ENCODE peak calls at places on chromosomes 4 and X, in four cellular contexts. S, Z, B and X are unnamed samples.
A peak's percentile ranks its signal among the peaks of the same experiment; 100 is the strongest.

GRCh38 chr4:152534541-152535231 is 1.2 kb downstream of the FBXW7 start:
- DNase-seq in S (no peak), B (peak; percentile 15), Z (peak; percentile 14), X (peak; percentile 86)

GRCh38 chrX:124098089-124098488 is 136.6 kb downstream of the STAG2 start:
- DNase-seq in Z (peak; percentile 56), B (peak; percentile 45), S (no peak), X (no peak)

GRCh38 chr4:79016878-79017277 is 77.6 kb upstream of the PAQR3 start:
- DNase-seq in S (no peak), Z (no peak), B (no peak), X (no peak)

GRCh38 chr4:185265942-185266341 is 56.5 kb downstream of the SNX25 start:
- DNase-seq in S (peak; percentile 51), Z (peak; percentile 59), B (peak; percentile 50), X (no peak)

GRCh38 chr4:139975830-139976272 is 178.1 kb downstream of the MAML3 start:
- DNase-seq in Z (peak; percentile 88), B (peak; percentile 70), S (no peak), X (no peak)

GRCh38 chr4:2942037-2942531 is 21.1 kb downstream of the NOP14 start:
- DNase-seq in B (no peak), Z (no peak), S (no peak), X (no peak)

GRCh38 chrX:50629774-50630173 is 159.1 kb upstream of the DGKK start:
- DNase-seq in B (no peak), S (no peak), Z (no peak), X (no peak)

GRCh38 chrX:107154787-107155620 is 36.4 kb upstream of the RBM41 start:
- DNase-seq in Z (peak; percentile 5), B (peak; percentile 5), S (no peak), X (no peak)

GRCh38 chr4:151745727-151746231 is 15.0 kb downstream of the GATB start:
- DNase-seq in Z (no peak), S (no peak), B (peak; percentile 43), X (no peak)

GRCh38 chrX:155071694-155072215 is 447 bp downstream of the BRCC3 start:
- DNase-seq in S (no peak), Z (no peak), B (no peak), X (peak; percentile 62)

GRCh38 chrX:78384486-78384885 is 57.1 kb upstream of the CYSLTR1 start:
- DNase-seq in S (no peak), B (no peak), Z (no peak), X (no peak)

GRCh38 chr4:48756689-48757220 is 23.3 kb downstream of the FRYL start:
- DNase-seq in S (no peak), Z (no peak), B (peak; percentile 39), X (no peak)

GRCh38 chrX:136260801-136261200 is 9.6 kb upstream of the MAP7D3 start:
- DNase-seq in Z (peak; percentile 78), S (peak; percentile 70), B (peak; percentile 83), X (no peak)

GRCh38 chr4:52197351-52197750 is 146.2 kb downstream of the SPATA18 start:
- DNase-seq in Z (no peak), S (no peak), B (no peak), X (no peak)

GRCh38 chr4:66475596-66475995 is 805.3 kb upstream of the EPHA5 start:
- DNase-seq in Z (no peak), S (no peak), B (peak; percentile 24), X (no peak)

GRCh38 chr4:1202526-1203378 is 30.4 kb upstream of the SPON2 start:
- DNase-seq in S (no peak), B (no peak), Z (no peak), X (no peak)

GRCh38 chrX:48509619-48510018 is 827 bp downstream of the PORCN start:
- DNase-seq in B (no peak), S (no peak), Z (no peak), X (no peak)

GRCh38 chr4:65510976-65511375 is 159.3 kb downstream of the EPHA5 start:
- DNase-seq in S (peak; percentile 26), Z (no peak), B (peak; percentile 79), X (no peak)

DNA sequence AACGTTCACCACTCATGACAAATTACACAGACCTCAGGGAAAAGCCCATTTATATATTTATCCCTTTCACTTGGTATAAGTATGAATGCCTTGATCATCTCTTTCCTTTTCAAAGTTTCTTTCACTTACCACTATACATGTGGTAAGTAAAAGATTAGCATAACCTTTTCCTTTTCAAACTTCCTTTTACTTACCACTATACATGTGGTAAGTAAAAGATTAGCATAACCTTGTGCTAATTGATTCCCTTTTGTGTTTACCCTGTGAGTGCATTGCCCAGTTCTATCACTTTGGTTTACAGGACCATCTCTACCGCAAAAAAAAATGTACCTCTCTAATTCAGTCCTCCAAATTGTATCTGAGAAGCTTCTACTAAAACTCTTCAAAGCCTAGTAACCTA is 32.7 kb upstream of the TCEANC start:
- DNase-seq in B (no peak), S (no peak), Z (no peak), X (no peak)
- H3K4me3 ChIP-seq in B (no peak overlapping the region), S (no peak overlapping the region), Z (no peak overlapping the region), X (no peak overlapping the region)

GRCh38 chr4:94641702-94642560 is 115.8 kb upstream of the BMPR1B start:
- DNase-seq in Z (peak; percentile 31), B (peak; percentile 84), S (no peak), X (no peak)
- TF ChIP-seq CTCF in Z (no peak), B (no peak), S (no peak), X (no peak)

GRCh38 chr4:77800483-77801259 is 18.5 kb downstream of the CNOT6L start:
- DNase-seq in B (peak; percentile 42), S (no peak), Z (peak; percentile 42), X (no peak)
- H3K4me3 ChIP-seq in B (no peak overlapping the region), S (no peak overlapping the region), Z (no peak overlapping the region), X (no peak overlapping the region)

DNA sequence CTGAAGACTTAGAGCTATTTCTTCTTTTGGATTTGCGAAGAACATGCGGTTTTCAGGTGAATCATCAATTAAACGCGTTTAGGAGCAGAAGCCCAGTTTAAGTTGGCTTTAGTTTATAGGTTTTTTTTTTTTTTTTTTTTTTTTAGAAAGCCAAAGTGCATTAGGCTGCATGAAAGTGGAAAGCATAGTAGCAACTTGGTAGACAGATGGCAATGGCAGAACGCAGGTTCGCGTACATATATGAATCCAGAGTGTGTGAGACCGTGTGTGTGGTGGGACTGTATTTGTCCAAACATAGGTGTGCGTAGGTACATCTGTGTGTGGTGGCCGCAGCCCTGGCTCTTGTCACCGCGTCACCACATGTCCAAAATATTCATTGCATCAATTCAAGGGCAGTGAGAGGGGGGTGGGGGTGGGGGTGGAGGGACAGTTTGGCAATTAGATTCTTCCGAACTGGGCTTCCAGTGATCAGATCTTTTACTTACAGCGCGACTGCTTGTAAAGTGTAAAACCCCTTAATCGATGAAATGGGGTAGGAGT is 901 bp downstream of the JADE1 start:
- DNase-seq in Z (peak; percentile 52), S (no peak), B (peak; percentile 60), X (peak; percentile 69)
- TF ChIP-seq CTCF in Z (no peak), S (no peak), B (no peak), X (no peak)

GRCh38 chrX:75746891-75747639 is 38.0 kb downstream of the MAGEE2 start:
- DNase-seq in B (peak; percentile 10), S (no peak), Z (peak; percentile 0), X (no peak)
- H3K4me3 ChIP-seq in B (peak overlapping the region; percentile 54), S (peak overlapping the region; percentile 58), Z (peak overlapping the region; percentile 71), X (peak overlapping the region; percentile 49)